ENCODE peak calls at places on chromosome 12, in four cellular contexts. M, S, T and O are unnamed samples.

GRCh38 chr12:105455250-105455649 is 124.8 kb downstream of the C12orf75 start:
- DNase-seq in T (no peak), S (no peak), M (no peak), O (no peak)

GRCh38 chr12:48010366-48010970 is 6.2 kb upstream of the COL2A1 start:
- DNase-seq in T (no peak), M (no peak), S (no peak), O (no peak)

GRCh38 chr12:124422570-124423523 is 128.0 kb downstream of the RFLNA start:
- DNase-seq in M (peak), T (no peak), S (peak), O (no peak)

GRCh38 chr12:18443768-18444437 is 182.6 kb downstream of the PIK3C2G start:
- DNase-seq in M (no peak), S (no peak), T (no peak), O (no peak)

GRCh38 chr12:27064397-27065342 is 17.7 kb downstream of the C12orf71 start:
- DNase-seq in M (no peak), T (no peak), S (no peak), O (no peak)

GRCh38 chr12:32108829-32109228 is 2.2 kb downstream of the BICD1 start:
- DNase-seq in T (no peak), M (no peak), S (no peak), O (no peak)

GRCh38 chr12:98228619-98229538 is 286.5 kb upstream of the TMPO start:
- DNase-seq in S (no peak), T (no peak), M (no peak), O (no peak)

GRCh38 chr12:69099201-69099837 is 140.1 kb upstream of the CPSF6 start:
- DNase-seq in S (no peak), M (no peak), T (peak), O (no peak)

GRCh38 chr12:58922849-58923248 is 2.5 kb upstream of the LRIG3 start:
- DNase-seq in T (no peak), M (no peak), S (no peak), O (no peak)

GRCh38 chr12:110578522-110579238 is 4.4 kb downstream of the PPTC7 start:
- DNase-seq in S (no peak), M (no peak), T (no peak), O (no peak)

GRCh38 chr12:12952036-12952435 is at the start of gene GPRC5D:
- DNase-seq in S (no peak), T (no peak), M (no peak), O (no peak)

GRCh38 chr12:75020068-75020557 is 189.5 kb downstream of the KCNC2 start:
- DNase-seq in T (no peak), S (no peak), M (no peak), O (no peak)

GRCh38 chr12:102095677-102096263 is 24.1 kb downstream of the NUP37 start:
- DNase-seq in T (no peak), S (no peak), M (no peak), O (no peak)

GRCh38 chr12:108190529-108190928 is 61.4 kb downstream of the WSCD2 start:
- DNase-seq in M (no peak), T (no peak), S (no peak), O (no peak)

GRCh38 chr12:75666126-75666979 is 154.9 kb upstream of the KRR1 start:
- DNase-seq in S (no peak), T (no peak), M (no peak), O (no peak)

GRCh38 chr12:34305176-34305575 is 282.9 kb downstream of the ALG10 start:
- DNase-seq in M (no peak), S (no peak), T (no peak), O (no peak)

GRCh38 chr12:49323524-49324097 is 556 bp downstream of the TROAP start:
- DNase-seq in T (no peak), M (no peak), S (no peak), O (no peak)

GRCh38 chr12:22828059-22828458 is 203.1 kb downstream of the ETNK1 start:
- DNase-seq in S (no peak), M (no peak), T (no peak), O (no peak)

GRCh38 chr12:111168009-111168786 is 200.7 kb downstream of the PHETA1 start:
- DNase-seq in T (no peak), S (no peak), M (no peak), O (no peak)

GRCh38 chr12:14774944-14775651 is 28.2 kb downstream of the WBP11 start:
- DNase-seq in M (peak), T (peak), S (peak), O (peak)

GRCh38 chr12:129152291-129153075 is 299.2 kb downstream of the GLT1D1 start:
- DNase-seq in T (peak), M (no peak), S (no peak), O (no peak)

GRCh38 chr12:64625243-64626077 is 15.2 kb downstream of the RASSF3 start:
- DNase-seq in M (peak), T (no peak), S (peak), O (peak)

GRCh38 chr12:5630101-5630500 is 198.2 kb downstream of the NTF3 start:
- DNase-seq in S (no peak), T (no peak), M (no peak), O (no peak)

GRCh38 chr12:69204191-69204590 is 35.2 kb upstream of the CPSF6 start:
- DNase-seq in M (no peak), S (no peak), T (no peak), O (no peak)

GRCh38 chr12:131994589-131994988 is 44.8 kb downstream of the EP400 start:
- DNase-seq in S (no peak), M (no peak), T (no peak), O (no peak)

DNA sequence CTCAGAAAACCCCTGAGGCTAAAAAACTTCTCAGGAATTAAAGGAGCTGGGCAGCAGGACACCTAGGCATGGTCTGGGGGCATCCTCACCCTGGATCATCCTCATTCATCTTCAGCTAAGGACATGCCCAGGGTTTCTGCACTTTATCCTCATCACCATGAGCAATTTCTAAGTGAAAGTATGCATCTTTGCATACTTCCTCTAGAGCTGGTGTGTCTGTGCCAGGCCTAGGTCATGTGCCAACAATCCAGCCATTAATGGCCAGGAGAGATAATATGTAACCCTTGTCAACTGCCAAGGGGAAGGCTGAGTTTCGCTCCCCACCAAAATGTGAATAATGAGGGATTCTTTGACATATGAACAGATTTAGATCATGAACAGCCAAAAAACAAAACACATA is 160.5 kb downstream of the KITLG start:
- DNase-seq in S (peak), T (no peak), M (no peak), O (no peak)
- TF ChIP-seq CTCF in S (no peak), T (no peak), M (no peak), O (no peak)

GRCh38 chr12:78119351-78119918 is 288.7 kb downstream of the NAV3 start:
- DNase-seq in S (no peak), M (no peak), T (no peak), O (no peak)
- TF ChIP-seq CTCF in S (no peak), M (no peak), T (no peak), O (no peak)

GRCh38 chr12:52847335-52848102 is 1.3 kb downstream of the KRT78 start:
- DNase-seq in S (peak), M (no peak), T (peak), O (peak)
- TF ChIP-seq CTCF in S (no peak), M (no peak), T (no peak), O (no peak)

DNA sequence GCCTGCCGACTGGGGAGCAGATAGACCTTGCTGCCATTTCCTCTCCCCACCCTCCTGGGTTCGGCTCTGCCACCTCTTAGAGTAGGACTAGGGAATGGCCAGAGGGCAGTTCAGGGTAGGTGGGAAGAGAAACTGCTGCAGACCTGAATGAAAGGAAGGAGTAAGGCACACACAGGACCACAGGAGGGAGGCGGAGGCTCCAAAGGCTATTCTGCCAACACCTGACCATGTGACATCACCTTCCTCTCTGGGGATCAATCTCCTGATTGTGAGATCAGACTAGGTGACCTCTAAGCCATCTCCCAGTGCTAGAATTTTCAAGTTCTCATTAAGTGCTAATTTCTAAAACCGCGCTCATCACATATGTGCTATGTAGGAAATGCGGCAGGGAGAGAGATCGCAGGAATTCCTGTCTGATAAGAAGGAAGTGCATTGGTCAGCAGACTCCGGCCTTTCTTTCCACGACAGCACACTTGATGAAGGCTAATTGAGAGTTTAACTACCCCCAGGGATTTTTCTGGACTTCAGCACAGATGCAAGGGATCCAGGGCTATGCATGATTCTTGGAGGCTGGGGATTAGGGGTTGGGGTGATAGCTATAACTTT is 11.5 kb upstream of the TSPAN11 start:
- DNase-seq in T (peak), S (no peak), M (no peak), O (no peak)
- TF ChIP-seq CTCF in T (no peak), S (no peak), M (no peak), O (no peak)

GRCh38 chr12:6723607-6724408 is at the start of gene COPS7A:
- DNase-seq in M (peak), S (peak), T (peak), O (peak)
- TF ChIP-seq CTCF in M (peak), S (peak), T (no peak), O (no peak)

DNA sequence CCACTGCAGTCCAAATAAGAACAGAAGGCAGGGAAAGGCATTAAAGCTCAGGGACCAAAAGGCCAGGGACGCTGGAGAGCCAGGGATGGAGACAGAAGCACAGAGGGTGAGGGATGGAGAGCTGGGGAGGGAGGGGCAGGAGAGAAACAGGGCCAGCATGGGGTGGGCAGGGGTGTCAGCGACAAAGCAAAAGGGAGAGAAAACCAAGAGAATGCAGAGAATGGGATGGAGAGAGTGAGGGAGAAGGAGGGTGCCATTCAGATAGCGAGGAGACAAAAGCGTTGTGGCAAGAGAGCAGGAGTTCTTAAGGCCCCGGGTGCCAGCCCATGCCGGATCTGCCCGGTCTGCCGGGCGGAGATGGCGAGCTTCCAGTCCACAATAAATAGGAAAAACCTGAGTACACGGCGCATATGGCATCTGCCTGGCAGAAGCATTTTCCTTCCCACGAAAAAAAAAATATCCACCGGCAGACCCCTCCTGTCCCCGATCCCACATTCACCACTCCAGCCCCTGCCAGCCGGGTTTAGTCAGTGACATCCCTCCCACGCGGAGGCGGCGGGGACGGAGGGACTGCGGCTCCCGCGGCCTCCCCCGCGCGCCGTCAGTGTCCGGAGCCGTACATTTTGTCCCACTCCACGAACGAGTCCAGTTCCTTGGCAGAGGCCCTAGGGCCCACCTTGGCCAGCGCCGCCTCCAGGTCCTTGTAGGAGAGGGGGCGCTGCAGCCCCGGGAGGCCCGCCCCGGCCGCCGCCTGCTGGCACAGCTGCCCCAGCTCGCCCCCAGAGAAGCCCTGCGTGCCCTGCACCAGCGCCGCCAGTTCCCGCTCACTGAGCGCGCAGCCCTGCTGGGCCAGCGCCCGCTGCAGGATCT is 28.4 kb downstream of the FIGNL2 start:
- DNase-seq in M (no peak), S (peak), T (no peak), O (no peak)
- TF ChIP-seq CTCF in M (no peak), S (no peak), T (no peak), O (no peak)

DNA sequence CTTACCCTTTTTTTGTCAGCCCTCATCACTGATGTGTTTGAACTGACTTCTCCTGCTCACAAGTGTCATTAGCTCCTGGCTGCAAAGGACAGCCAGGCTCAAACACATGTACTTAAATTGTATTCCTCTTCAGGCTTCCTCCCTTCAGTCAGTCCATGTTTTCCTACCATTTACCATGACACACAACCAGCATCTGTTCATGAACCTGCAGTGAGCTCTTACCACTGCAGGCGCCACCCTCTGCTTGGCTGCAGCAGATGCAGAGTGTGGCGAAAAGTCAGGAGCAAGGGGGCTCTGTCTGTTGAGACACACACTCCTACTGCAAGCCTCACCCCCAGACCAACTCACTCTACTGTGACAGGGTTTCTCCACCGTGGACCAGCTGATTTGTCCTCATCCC is 70.2 kb downstream of the TSPAN11 start:
- DNase-seq in M (no peak), S (no peak), T (no peak), O (no peak)
- TF ChIP-seq CTCF in M (no peak), S (no peak), T (peak), O (no peak)

GRCh38 chr12:123269395-123269892 is 2.2 kb downstream of the CDK2AP1 start:
- DNase-seq in S (peak), M (peak), T (peak), O (peak)

GRCh38 chr12:123270380-123271181 is 1.1 kb downstream of the CDK2AP1 start:
- DNase-seq in T (no peak), S (no peak), M (peak), O (peak)

GRCh38 chr12:123273166-123273565 is 1.5 kb upstream of the CDK2AP1 start:
- DNase-seq in M (no peak), S (no peak), T (no peak), O (no peak)

GRCh38 chr12:123269980-123270379 is 1.7 kb downstream of the CDK2AP1 start:
- DNase-seq in M (no peak), S (no peak), T (no peak), O (peak)

DNA sequence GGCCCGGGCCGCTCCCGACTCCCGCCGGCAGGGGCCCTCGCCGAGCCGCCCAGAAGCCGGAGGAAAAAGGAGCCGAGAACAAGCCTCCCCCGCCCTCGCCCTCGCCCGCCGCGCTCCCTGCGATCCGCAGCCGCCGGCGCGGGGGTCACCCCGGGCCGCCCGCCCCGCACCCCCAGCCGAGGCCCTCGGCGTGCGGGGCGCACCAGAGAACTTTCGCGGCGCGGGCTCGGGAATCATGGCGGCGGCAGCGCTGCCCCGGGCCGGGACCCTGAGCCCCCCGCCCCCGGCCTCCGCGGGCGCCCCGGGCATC is 519 bp downstream of the CDK2AP1 start:
- DNase-seq in S (peak), M (peak), T (no peak), O (peak)
- TF ChIP-seq CTCF in S (no peak), M (peak), T (peak), O (peak)

GRCh38 chr12:19757317-19757877 is 318.1 kb downstream of the AEBP2 start:
- DNase-seq in S (no peak), M (no peak), T (no peak), O (no peak)
- TF ChIP-seq CTCF in S (peak), M (peak), T (peak), O (peak)

GRCh38 chr12:19575307-19576243 is 136.3 kb downstream of the AEBP2 start:
- DNase-seq in S (peak), M (peak), T (no peak), O (no peak)

GRCh38 chr12:19572920-19573558 is 133.7 kb downstream of the AEBP2 start:
- DNase-seq in T (peak), S (no peak), M (no peak), O (no peak)

GRCh38 chr12:19573866-19574265 is 134.6 kb downstream of the AEBP2 start:
- DNase-seq in S (no peak), T (peak), M (no peak), O (no peak)

GRCh38 chr12:19576421-19576925 is 137.2 kb downstream of the AEBP2 start:
- DNase-seq in S (no peak), T (no peak), M (no peak), O (no peak)

GRCh38 chr12:19574606-19575005 is 135.3 kb downstream of the AEBP2 start:
- DNase-seq in M (no peak), T (no peak), S (no peak), O (no peak)
- TF ChIP-seq CTCF in M (no peak), T (peak), S (no peak), O (no peak)